ENCODE peak calls at places on chromosomes 1 and 21, in seven cellular contexts. One of them, this sample, is unnamed.

GRCh38 chr1:182309631-182310351 is 81.8 kb downstream of the GLUL start:
- DNase-seq in thyroid gland: no peak
- DNase-seq in mesenchymal stem cell: no peak
- DNase-seq in body of pancreas: no peak
- DNase-seq in mesendoderm: peak; percentile 97
- DNase-seq in colonic mucosa: peak; percentile 57
- DNase-seq in right atrium auricular region: no peak
- DNase-seq in this sample: no peak

GRCh38 chr1:228370439-228370940 is 36.1 kb downstream of the TRIM11 start:
- DNase-seq in thyroid gland: peak; percentile 2
- DNase-seq in mesenchymal stem cell: no peak
- DNase-seq in body of pancreas: peak; percentile 9
- DNase-seq in mesendoderm: no peak
- DNase-seq in colonic mucosa: no peak
- DNase-seq in right atrium auricular region: no peak
- DNase-seq in this sample: no peak

GRCh38 chr1:3428899-3429298 is 25.6 kb upstream of the ARHGEF16 start:
- DNase-seq in thyroid gland: no peak
- DNase-seq in mesenchymal stem cell: no peak
- DNase-seq in body of pancreas: no peak
- DNase-seq in mesendoderm: no peak
- DNase-seq in colonic mucosa: no peak
- DNase-seq in right atrium auricular region: no peak
- DNase-seq in this sample: no peak

GRCh38 chr1:110786802-110787327 is 86.1 kb upstream of the CD53 start:
- DNase-seq in thyroid gland: no peak
- DNase-seq in mesenchymal stem cell: no peak
- DNase-seq in body of pancreas: no peak
- DNase-seq in mesendoderm: no peak
- DNase-seq in colonic mucosa: no peak
- DNase-seq in right atrium auricular region: no peak
- DNase-seq in this sample: no peak

GRCh38 chr1:165397945-165398344 is 41.4 kb upstream of the LMX1A start:
- DNase-seq in thyroid gland: no peak
- DNase-seq in mesenchymal stem cell: peak; percentile 67
- DNase-seq in body of pancreas: no peak
- DNase-seq in mesendoderm: peak; percentile 75
- DNase-seq in colonic mucosa: no peak
- DNase-seq in right atrium auricular region: no peak
- DNase-seq in this sample: no peak

GRCh38 chr1:172719694-172720138 is 60.8 kb downstream of the FASLG start:
- DNase-seq in thyroid gland: no peak
- DNase-seq in mesenchymal stem cell: peak; percentile 67
- DNase-seq in body of pancreas: no peak
- DNase-seq in mesendoderm: peak; percentile 70
- DNase-seq in colonic mucosa: no peak
- DNase-seq in right atrium auricular region: no peak
- DNase-seq in this sample: no peak

GRCh38 chr1:195894411-195894810 is 713.8 kb downstream of the KCNT2 start:
- DNase-seq in thyroid gland: no peak
- DNase-seq in mesenchymal stem cell: no peak
- DNase-seq in body of pancreas: no peak
- DNase-seq in mesendoderm: peak; percentile 76
- DNase-seq in colonic mucosa: no peak
- DNase-seq in right atrium auricular region: no peak
- DNase-seq in this sample: peak; percentile 9

GRCh38 chr1:3431266-3431665 is 23.2 kb upstream of the ARHGEF16 start:
- DNase-seq in thyroid gland: no peak
- DNase-seq in mesenchymal stem cell: no peak
- DNase-seq in body of pancreas: no peak
- DNase-seq in mesendoderm: peak; percentile 47
- DNase-seq in colonic mucosa: no peak
- DNase-seq in right atrium auricular region: no peak
- DNase-seq in this sample: no peak

GRCh38 chr1:7149080-7149838 is 364.0 kb downstream of the CAMTA1 start:
- DNase-seq in thyroid gland: peak; percentile 87
- DNase-seq in mesenchymal stem cell: no peak
- DNase-seq in body of pancreas: peak; percentile 42
- DNase-seq in mesendoderm: peak; percentile 43
- DNase-seq in colonic mucosa: no peak
- DNase-seq in right atrium auricular region: no peak
- DNase-seq in this sample: no peak

GRCh38 chr1:231214918-231215675 is 25.9 kb upstream of the GNPAT start:
- DNase-seq in thyroid gland: no peak
- DNase-seq in mesenchymal stem cell: no peak
- DNase-seq in body of pancreas: no peak
- DNase-seq in mesendoderm: no peak
- DNase-seq in colonic mucosa: no peak
- DNase-seq in right atrium auricular region: no peak
- DNase-seq in this sample: no peak

GRCh38 chr1:115753830-115754229 is 14.7 kb downstream of the CASQ2 start:
- DNase-seq in thyroid gland: peak; percentile 71
- DNase-seq in mesenchymal stem cell: no peak
- DNase-seq in body of pancreas: peak; percentile 21
- DNase-seq in mesendoderm: no peak
- DNase-seq in colonic mucosa: no peak
- DNase-seq in right atrium auricular region: peak; percentile 66
- DNase-seq in this sample: no peak

GRCh38 chr21:38404134-38404533 is 94.1 kb downstream of the ERG start:
- DNase-seq in thyroid gland: no peak
- DNase-seq in mesenchymal stem cell: no peak
- DNase-seq in body of pancreas: no peak
- DNase-seq in mesendoderm: no peak
- DNase-seq in colonic mucosa: no peak
- DNase-seq in right atrium auricular region: no peak
- DNase-seq in this sample: no peak

GRCh38 chr1:115668579-115668978 is 26.8 kb downstream of the VANGL1 start:
- DNase-seq in thyroid gland: no peak
- DNase-seq in mesenchymal stem cell: peak; percentile 42
- DNase-seq in body of pancreas: no peak
- DNase-seq in mesendoderm: no peak
- DNase-seq in colonic mucosa: no peak
- DNase-seq in right atrium auricular region: no peak
- DNase-seq in this sample: peak; percentile 56

GRCh38 chr1:85027242-85027983 is 20.9 kb downstream of the MCOLN3 start:
- DNase-seq in thyroid gland: no peak
- DNase-seq in mesenchymal stem cell: peak; percentile 36
- DNase-seq in body of pancreas: no peak
- DNase-seq in mesendoderm: peak; percentile 26
- DNase-seq in colonic mucosa: no peak
- DNase-seq in right atrium auricular region: no peak
- DNase-seq in this sample: no peak

GRCh38 chr1:222629921-222630535 is 12.1 kb downstream of the MIA3 start:
- DNase-seq in thyroid gland: no peak
- DNase-seq in mesenchymal stem cell: no peak
- DNase-seq in body of pancreas: no peak
- DNase-seq in mesendoderm: no peak
- DNase-seq in colonic mucosa: no peak
- DNase-seq in right atrium auricular region: no peak
- DNase-seq in this sample: no peak

GRCh38 chr21:36579898-36580297 is 100.0 kb upstream of the CLDN14 start:
- DNase-seq in thyroid gland: no peak
- DNase-seq in mesenchymal stem cell: no peak
- DNase-seq in body of pancreas: no peak
- DNase-seq in mesendoderm: no peak
- DNase-seq in colonic mucosa: no peak
- DNase-seq in right atrium auricular region: no peak
- DNase-seq in this sample: no peak

DNA sequence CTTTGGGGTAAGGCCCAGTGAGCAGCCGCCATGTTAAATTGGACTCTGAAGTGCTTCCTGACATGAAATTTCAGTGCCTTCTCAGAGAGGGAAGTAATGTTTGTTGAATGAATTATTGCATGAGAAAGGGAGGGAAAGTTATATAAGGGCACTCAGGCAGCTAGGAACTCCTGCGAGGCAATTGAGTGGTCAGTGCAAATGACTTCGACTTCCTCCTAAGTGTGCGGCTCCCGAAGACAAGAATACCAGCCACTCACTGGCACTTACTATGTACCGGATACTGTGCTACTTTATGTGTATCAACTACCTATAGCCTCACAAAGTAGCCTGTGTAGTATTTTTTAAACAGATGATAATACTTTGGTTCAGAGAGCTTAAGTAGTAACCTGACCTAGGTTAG is 52.5 kb downstream of the CNN3 start:
- DNase-seq in thyroid gland: no peak
- DNase-seq in mesenchymal stem cell: no peak
- DNase-seq in body of pancreas: no peak
- DNase-seq in mesendoderm: no peak
- DNase-seq in colonic mucosa: no peak
- DNase-seq in right atrium auricular region: no peak
- DNase-seq in this sample: no peak
- H3K27ac ChIP-seq in thyroid gland: no peak overlapping the region
- H3K27ac ChIP-seq in mesenchymal stem cell: no peak overlapping the region
- H3K27ac ChIP-seq in body of pancreas: no peak overlapping the region
- H3K27ac ChIP-seq in mesendoderm: no peak overlapping the region
- H3K27ac ChIP-seq in colonic mucosa: no peak overlapping the region
- H3K27ac ChIP-seq in right atrium auricular region: peak overlapping the region; percentile 73
- H3K27ac ChIP-seq in this sample: no peak overlapping the region

DNA sequence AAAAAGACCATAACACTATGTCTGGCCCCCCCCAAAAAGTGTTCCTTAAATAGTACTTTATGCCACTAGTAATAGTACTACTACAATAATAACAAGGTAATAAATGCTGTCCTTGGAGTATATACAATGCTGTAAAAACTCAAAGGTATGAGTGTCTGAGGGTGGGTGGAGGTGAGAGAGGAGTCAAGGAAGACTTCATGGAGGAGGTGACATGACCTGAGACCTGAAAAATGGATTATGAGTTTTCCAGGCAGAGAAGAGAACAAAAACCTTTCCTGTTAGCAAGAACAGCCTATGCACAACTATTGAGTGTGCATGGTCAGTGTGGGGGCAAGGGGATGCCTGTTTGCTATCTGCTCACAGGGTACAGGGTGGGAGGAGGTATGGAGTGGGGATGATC is 290.2 kb upstream of the USP24 start:
- DNase-seq in thyroid gland: no peak
- DNase-seq in mesenchymal stem cell: no peak
- DNase-seq in body of pancreas: no peak
- DNase-seq in mesendoderm: no peak
- DNase-seq in colonic mucosa: no peak
- DNase-seq in right atrium auricular region: no peak
- DNase-seq in this sample: no peak
- H3K27ac ChIP-seq in thyroid gland: peak overlapping the region; percentile 67
- H3K27ac ChIP-seq in mesenchymal stem cell: no peak overlapping the region
- H3K27ac ChIP-seq in body of pancreas: no peak overlapping the region
- H3K27ac ChIP-seq in mesendoderm: no peak overlapping the region
- H3K27ac ChIP-seq in colonic mucosa: peak overlapping the region; percentile 62
- H3K27ac ChIP-seq in right atrium auricular region: no peak overlapping the region
- H3K27ac ChIP-seq in this sample: no peak overlapping the region

DNA sequence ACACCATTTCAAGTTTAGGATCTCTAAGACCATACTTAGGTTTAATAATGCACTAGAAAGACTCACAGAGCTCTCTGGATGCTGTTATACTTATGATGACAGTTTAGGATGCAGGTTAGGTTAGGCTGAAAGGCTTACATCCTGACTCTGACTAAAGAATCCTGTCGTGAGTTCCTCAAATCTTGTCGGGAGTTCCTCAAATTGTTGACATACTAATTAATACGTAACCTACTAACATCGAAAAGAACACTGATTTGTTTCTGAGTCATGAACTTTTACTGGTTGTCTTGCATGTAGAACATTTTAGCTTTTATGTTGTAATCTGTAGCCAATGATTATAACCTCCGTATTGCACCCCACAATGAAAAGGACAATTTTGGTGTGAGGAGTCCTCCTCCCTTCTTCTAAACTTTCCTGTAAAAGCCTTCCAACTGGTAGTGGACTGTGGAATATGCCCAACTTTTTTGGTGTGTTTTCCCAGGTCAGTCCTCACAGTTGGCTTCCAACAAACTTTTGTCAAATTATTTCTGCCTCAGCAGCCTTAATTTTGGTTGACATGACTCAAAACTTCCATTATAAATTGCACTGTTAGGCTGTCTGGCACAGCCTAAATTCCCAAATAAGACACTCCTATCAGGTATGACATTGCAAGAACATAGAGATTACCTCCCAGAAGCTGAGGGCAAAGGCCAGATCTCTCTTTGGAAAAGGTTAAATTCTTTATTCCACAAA is 107.9 kb upstream of the PALMD start:
- DNase-seq in thyroid gland: no peak
- DNase-seq in mesenchymal stem cell: no peak
- DNase-seq in body of pancreas: no peak
- DNase-seq in mesendoderm: no peak
- DNase-seq in colonic mucosa: no peak
- DNase-seq in right atrium auricular region: no peak
- DNase-seq in this sample: no peak
- H3K27ac ChIP-seq in thyroid gland: no peak overlapping the region
- H3K27ac ChIP-seq in mesenchymal stem cell: peak overlapping the region; percentile 55
- H3K27ac ChIP-seq in body of pancreas: no peak overlapping the region
- H3K27ac ChIP-seq in mesendoderm: no peak overlapping the region
- H3K27ac ChIP-seq in colonic mucosa: no peak overlapping the region
- H3K27ac ChIP-seq in right atrium auricular region: no peak overlapping the region
- H3K27ac ChIP-seq in this sample: no peak overlapping the region

GRCh38 chr1:223771469-223771813 is 59.1 kb downstream of the CAPN2 start:
- DNase-seq in thyroid gland: no peak
- DNase-seq in mesenchymal stem cell: no peak
- DNase-seq in body of pancreas: no peak
- DNase-seq in mesendoderm: no peak
- DNase-seq in colonic mucosa: no peak
- DNase-seq in right atrium auricular region: no peak
- DNase-seq in this sample: no peak
- H3K27ac ChIP-seq in thyroid gland: peak overlapping the region; percentile 96
- H3K27ac ChIP-seq in mesenchymal stem cell: peak overlapping the region; percentile 83
- H3K27ac ChIP-seq in body of pancreas: peak overlapping the region; percentile 44
- H3K27ac ChIP-seq in mesendoderm: peak overlapping the region; percentile 57
- H3K27ac ChIP-seq in colonic mucosa: peak overlapping the region; percentile 7
- H3K27ac ChIP-seq in right atrium auricular region: peak overlapping the region; percentile 63
- H3K27ac ChIP-seq in this sample: peak overlapping the region; percentile 50

DNA sequence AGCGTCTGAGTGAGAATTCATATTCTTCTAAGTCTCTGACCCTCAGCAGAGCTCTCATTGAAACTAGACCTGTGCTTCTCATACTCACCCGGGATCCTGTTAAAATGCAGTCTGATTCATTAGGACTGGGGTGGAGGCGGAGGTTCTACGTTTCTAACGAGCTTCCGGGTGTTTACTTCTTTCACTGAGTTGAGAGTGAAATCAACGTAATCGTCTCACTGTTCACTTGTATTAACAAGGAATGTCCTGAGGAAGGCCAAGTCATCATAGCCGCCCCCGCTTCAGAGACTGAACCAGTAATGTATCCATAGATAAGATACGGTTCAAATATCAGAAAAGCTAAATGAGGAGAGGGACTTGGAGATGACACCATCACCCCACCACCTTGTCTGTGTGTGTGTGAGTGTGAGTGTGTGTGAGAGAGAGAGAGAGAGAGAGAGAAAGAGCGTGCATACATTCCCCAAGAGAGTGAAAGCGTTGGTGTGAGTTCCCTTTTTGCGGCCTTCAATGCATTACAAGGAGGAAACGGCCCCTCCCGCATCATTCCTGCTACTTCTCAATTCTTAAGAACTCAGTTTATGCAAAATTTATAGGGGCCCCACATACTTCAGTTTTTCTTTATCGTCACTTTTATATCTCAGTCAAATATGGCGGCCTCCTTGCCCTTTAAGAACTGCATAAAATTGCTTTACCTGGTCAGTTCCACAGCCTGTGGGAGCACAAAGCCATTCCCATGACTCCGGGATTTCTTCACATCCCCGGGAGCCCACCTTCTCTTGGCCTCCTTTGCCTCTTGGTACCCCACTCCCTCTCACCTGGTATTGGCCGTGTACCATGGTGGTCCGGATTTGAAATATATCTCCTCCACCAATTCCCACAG is 19.8 kb downstream of the KMO start:
- DNase-seq in thyroid gland: no peak
- DNase-seq in mesenchymal stem cell: no peak
- DNase-seq in body of pancreas: no peak
- DNase-seq in mesendoderm: no peak
- DNase-seq in colonic mucosa: no peak
- DNase-seq in right atrium auricular region: no peak
- DNase-seq in this sample: no peak
- H3K27ac ChIP-seq in thyroid gland: no peak overlapping the region
- H3K27ac ChIP-seq in mesenchymal stem cell: no peak overlapping the region
- H3K27ac ChIP-seq in body of pancreas: peak overlapping the region; percentile 63
- H3K27ac ChIP-seq in mesendoderm: no peak overlapping the region
- H3K27ac ChIP-seq in colonic mucosa: peak overlapping the region; percentile 19
- H3K27ac ChIP-seq in right atrium auricular region: no peak overlapping the region
- H3K27ac ChIP-seq in this sample: no peak overlapping the region